ENCODE peak calls at places on chromosomes 6 and 20, in four cellular contexts. K is HL-60, Z is K562, M is GM12878. Q is an unnamed sample.

GRCh38 chr6:109894181-109894580 is 83.9 kb upstream of the GPR6 start:
- DNase-seq in K (peak), Z (no peak), M (peak), Q (no peak)

GRCh38 chr6:35497571-35498406 is 910 bp upstream of the TEAD3 start:
- DNase-seq in K (peak), Z (peak), M (no peak), Q (peak)

GRCh38 chr6:40352006-40352405 is 235.2 kb downstream of the LRFN2 start:
- DNase-seq in K (no peak), Z (peak), M (no peak), Q (no peak)

GRCh38 chr6:160978141-160978926 is 13.2 kb upstream of the MAP3K4 start:
- DNase-seq in K (no peak), Z (no peak), M (no peak), Q (no peak)

GRCh38 chr20:20224806-20225205 is 143.1 kb upstream of the INSM1 start:
- DNase-seq in K (no peak), Z (no peak), M (no peak), Q (no peak)

GRCh38 chr20:21613512-21613911 is 92.0 kb upstream of the PAX1 start:
- DNase-seq in K (no peak), Z (no peak), M (no peak), Q (no peak)

GRCh38 chr6:6003334-6004146 is 3.2 kb downstream of the NRN1 start:
- DNase-seq in K (peak), Z (no peak), M (no peak), Q (no peak)

GRCh38 chr20:59084041-59084841 is 41.7 kb upstream of the PRELID3B start:
- DNase-seq in K (no peak), Z (no peak), M (no peak), Q (no peak)

GRCh38 chr20:5061209-5061608 is 58.5 kb downstream of the PCNA start:
- DNase-seq in K (no peak), Z (no peak), M (no peak), Q (no peak)

GRCh38 chr20:42067174-42067573 is 449.0 kb upstream of the CHD6 start:
- DNase-seq in K (no peak), Z (no peak), M (no peak), Q (no peak)

GRCh38 chr6:112343375-112343774 is 3.8 kb upstream of the RFPL4B start:
- DNase-seq in K (no peak), Z (no peak), M (no peak), Q (no peak)

GRCh38 chr20:11499235-11499634 is 418.5 kb upstream of the BTBD3 start:
- DNase-seq in K (no peak), Z (no peak), M (no peak), Q (no peak)

GRCh38 chr20:53655909-53656652 is 62.4 kb upstream of the ZNF217 start:
- DNase-seq in K (no peak), Z (no peak), M (no peak), Q (no peak)

GRCh38 chr20:2872304-2873009 is 824 bp upstream of the PTPRA start:
- DNase-seq in K (peak), Z (peak), M (peak), Q (peak)

GRCh38 chr6:4973972-4974885 is 29.6 kb downstream of the RPP40 start:
- DNase-seq in K (no peak), Z (no peak), M (no peak), Q (no peak)

GRCh38 chr6:136633355-136633754 is 83.1 kb upstream of the MAP7 start:
- DNase-seq in K (no peak), Z (no peak), M (no peak), Q (no peak)

GRCh38 chr6:142349215-142349823 is 47.5 kb downstream of the ADGRG6 start:
- DNase-seq in K (no peak), Z (no peak), M (no peak), Q (no peak)

GRCh38 chr20:4061989-4062388 is 46.6 kb upstream of the RNF24 start:
- DNase-seq in K (no peak), Z (no peak), M (no peak), Q (no peak)

GRCh38 chr6:141878686-141879085 is 254.0 kb upstream of the GJE1 start:
- DNase-seq in K (no peak), Z (no peak), M (no peak), Q (no peak)

GRCh38 chr6:167524720-167525119 is 199.8 kb downstream of the TTLL2 start:
- DNase-seq in K (no peak), Z (no peak), M (no peak), Q (no peak)

GRCh38 chr6:14038636-14039035 is 78.9 kb upstream of the CD83 start:
- DNase-seq in K (no peak), Z (no peak), M (no peak), Q (no peak)

GRCh38 chr6:127951172-127951995 is 50.5 kb upstream of the THEMIS start:
- DNase-seq in K (no peak), Z (no peak), M (peak), Q (no peak)

GRCh38 chr20:37314099-37314498 is 24.6 kb downstream of the MANBAL start:
- DNase-seq in K (no peak), Z (no peak), M (no peak), Q (no peak)

GRCh38 chr20:37311710-37312355 is 22.4 kb downstream of the MANBAL start:
- DNase-seq in K (no peak), Z (no peak), M (no peak), Q (no peak)

GRCh38 chr20:37315293-37316110 is 26.0 kb downstream of the MANBAL start:
- DNase-seq in K (no peak), Z (no peak), M (no peak), Q (peak)

GRCh38 chr20:37314617-37315292 is 25.3 kb downstream of the MANBAL start:
- DNase-seq in K (no peak), Z (peak), M (no peak), Q (no peak)

DNA sequence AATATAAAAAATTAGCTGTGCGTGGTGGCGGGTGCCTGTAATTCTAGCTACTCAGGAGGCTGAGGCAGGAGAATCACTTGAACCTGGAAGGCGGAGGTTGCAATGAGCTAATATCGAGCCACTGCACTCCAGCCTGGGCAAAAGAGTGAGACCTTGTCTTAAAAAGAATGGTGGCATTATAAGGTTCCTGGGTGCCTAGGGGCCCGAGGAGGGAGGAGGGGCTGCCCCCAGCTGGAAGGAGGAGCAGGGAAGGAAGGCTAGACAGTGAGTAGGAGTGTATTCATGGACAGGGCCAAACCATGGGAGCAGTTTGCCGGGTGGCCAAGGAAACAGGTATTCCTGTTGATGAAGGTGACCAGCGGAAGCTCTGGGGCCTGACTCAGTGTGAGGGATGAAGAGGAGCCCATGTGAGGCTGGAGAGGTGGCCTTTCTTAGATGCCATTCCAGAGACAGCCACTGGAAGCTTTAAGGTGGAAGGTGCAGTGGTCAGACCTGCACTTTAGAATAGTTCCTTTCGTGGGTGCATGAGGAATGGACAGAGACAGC is 24.2 kb downstream of the MANBAL start:
- DNase-seq in K (no peak), Z (no peak), M (no peak), Q (no peak)
- TF ChIP-seq SPI1 in K (no peak), Z (no peak), M (no peak), Q (no peak)

GRCh38 chr6:106114492-106114891 is 28.4 kb downstream of the PRDM1 start:
- DNase-seq in K (no peak), Z (no peak), M (peak), Q (no peak)
- TF ChIP-seq SPI1 in K (no peak), Z (no peak), M (no peak), Q (no peak)

DNA sequence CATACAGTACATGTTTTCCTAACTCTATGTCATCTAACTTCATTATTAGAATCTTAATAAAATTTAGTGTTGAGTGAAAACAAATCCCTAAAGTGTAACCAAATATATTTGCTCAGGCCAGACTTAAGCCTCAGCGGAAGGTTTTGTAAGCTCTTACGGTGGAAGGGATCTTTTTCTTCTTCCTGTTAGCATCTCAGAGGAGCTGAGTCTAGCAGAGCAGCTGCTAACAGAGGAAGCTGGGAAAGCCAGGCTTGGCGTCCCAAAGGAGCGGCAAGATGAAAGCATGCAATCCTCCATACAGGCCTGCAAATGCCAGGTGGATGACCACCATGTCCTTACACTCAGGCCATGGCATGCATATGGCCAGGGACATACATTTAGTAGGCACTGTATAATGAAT is 72.4 kb downstream of the ADTRP start:
- DNase-seq in K (no peak), Z (no peak), M (no peak), Q (no peak)
- TF ChIP-seq SPI1 in K (no peak), Z (no peak), M (no peak), Q (no peak)

GRCh38 chr6:41708856-41709255 is 26.6 kb downstream of the TFEB start:
- DNase-seq in K (no peak), Z (no peak), M (no peak), Q (no peak)
- TF ChIP-seq SPI1 in K (no peak), Z (no peak), M (no peak), Q (no peak)

GRCh38 chr6:82017316-82017715 is 230.2 kb downstream of the IBTK start:
- DNase-seq in K (no peak), Z (no peak), M (no peak), Q (no peak)
- TF ChIP-seq SPI1 in K (no peak), Z (no peak), M (no peak), Q (no peak)

GRCh38 chr6:134813146-134813545 is 136.8 kb downstream of the ALDH8A1 start:
- DNase-seq in K (no peak), Z (no peak), M (no peak), Q (no peak)
- TF ChIP-seq SPI1 in K (no peak), Z (no peak), M (no peak), Q (no peak)

GRCh38 chr6:151005896-151006632 is 140.6 kb downstream of the MTHFD1L start:
- DNase-seq in K (peak), Z (no peak), M (no peak), Q (no peak)
- TF ChIP-seq SPI1 in K (no peak), Z (no peak), M (no peak), Q (no peak)

GRCh38 chr6:140276133-140276532 is 901.7 kb upstream of the CITED2 start:
- DNase-seq in K (no peak), Z (no peak), M (no peak), Q (no peak)

GRCh38 chr6:140274548-140274947 is 900.1 kb upstream of the CITED2 start:
- DNase-seq in K (no peak), Z (no peak), M (no peak), Q (no peak)

GRCh38 chr6:140275725-140276124 is 901.3 kb upstream of the CITED2 start:
- DNase-seq in K (no peak), Z (no peak), M (no peak), Q (no peak)

GRCh38 chr6:140281236-140281635 is 906.8 kb upstream of the CITED2 start:
- DNase-seq in K (no peak), Z (no peak), M (no peak), Q (no peak)

GRCh38 chr6:140276719-140277118 is 902.3 kb upstream of the CITED2 start:
- DNase-seq in K (no peak), Z (no peak), M (no peak), Q (no peak)
- TF ChIP-seq SPI1 in K (no peak), Z (no peak), M (no peak), Q (no peak)